ENCODE peak calls at places on chromosomes 4 and X, in eight cellular contexts. One of them, this sample, is unnamed.
A peak's percentile ranks its signal among the peaks of the same experiment; 100 is the strongest.

GRCh38 chr4:48139688-48140087 is 5.6 kb upstream of the TXK start:
- DNase-seq in progenitor cell of endocrine pancreas: no peak
- DNase-seq in breast epithelium: no peak
- DNase-seq in fibroblast of pulmonary artery: peak; percentile 47
- DNase-seq in fibroblast of the aortic adventitia: peak; percentile 32
- DNase-seq in transverse colon: no peak
- DNase-seq in coronary artery: no peak
- DNase-seq in AG09319: no peak
- DNase-seq in this sample: no peak

GRCh38 chr4:8312069-8312445 is 42.5 kb downstream of the HTRA3 start:
- DNase-seq in progenitor cell of endocrine pancreas: no peak
- DNase-seq in breast epithelium: no peak
- DNase-seq in fibroblast of pulmonary artery: no peak
- DNase-seq in fibroblast of the aortic adventitia: no peak
- DNase-seq in transverse colon: no peak
- DNase-seq in coronary artery: no peak
- DNase-seq in AG09319: no peak
- DNase-seq in this sample: no peak

GRCh38 chr4:1077711-1078477 is 35.5 kb downstream of the RNF212 start:
- DNase-seq in progenitor cell of endocrine pancreas: no peak
- DNase-seq in breast epithelium: peak; percentile 41
- DNase-seq in fibroblast of pulmonary artery: no peak
- DNase-seq in fibroblast of the aortic adventitia: no peak
- DNase-seq in transverse colon: no peak
- DNase-seq in coronary artery: no peak
- DNase-seq in AG09319: no peak
- DNase-seq in this sample: no peak

GRCh38 chrX:52082578-52082977 is 13.6 kb upstream of the MAGED4B start:
- DNase-seq in progenitor cell of endocrine pancreas: no peak
- DNase-seq in breast epithelium: no peak
- DNase-seq in fibroblast of pulmonary artery: peak; percentile 22
- DNase-seq in fibroblast of the aortic adventitia: peak; percentile 2
- DNase-seq in transverse colon: no peak
- DNase-seq in coronary artery: no peak
- DNase-seq in AG09319: no peak
- DNase-seq in this sample: no peak

GRCh38 chr4:134426821-134427220 is 225.2 kb upstream of the PABPC4L start:
- DNase-seq in progenitor cell of endocrine pancreas: no peak
- DNase-seq in breast epithelium: no peak
- DNase-seq in fibroblast of pulmonary artery: no peak
- DNase-seq in fibroblast of the aortic adventitia: no peak
- DNase-seq in transverse colon: no peak
- DNase-seq in coronary artery: no peak
- DNase-seq in AG09319: no peak
- DNase-seq in this sample: no peak

GRCh38 chr4:5747746-5748365 is 36.9 kb downstream of the EVC start:
- DNase-seq in progenitor cell of endocrine pancreas: no peak
- DNase-seq in breast epithelium: no peak
- DNase-seq in fibroblast of pulmonary artery: peak; percentile 100
- DNase-seq in fibroblast of the aortic adventitia: peak; percentile 100
- DNase-seq in transverse colon: no peak
- DNase-seq in coronary artery: peak; percentile 85
- DNase-seq in AG09319: peak; percentile 98
- DNase-seq in this sample: peak; percentile 30

GRCh38 chr4:168604496-168605373 is 107.9 kb downstream of the PALLD start:
- DNase-seq in progenitor cell of endocrine pancreas: no peak
- DNase-seq in breast epithelium: no peak
- DNase-seq in fibroblast of pulmonary artery: peak; percentile 95
- DNase-seq in fibroblast of the aortic adventitia: peak; percentile 91
- DNase-seq in transverse colon: no peak
- DNase-seq in coronary artery: no peak
- DNase-seq in AG09319: no peak
- DNase-seq in this sample: no peak

GRCh38 chrX:70755850-70756249 is 152.7 kb downstream of the TEX11 start:
- DNase-seq in progenitor cell of endocrine pancreas: no peak
- DNase-seq in breast epithelium: no peak
- DNase-seq in fibroblast of pulmonary artery: no peak
- DNase-seq in fibroblast of the aortic adventitia: no peak
- DNase-seq in transverse colon: no peak
- DNase-seq in coronary artery: no peak
- DNase-seq in AG09319: no peak
- DNase-seq in this sample: peak; percentile 73

GRCh38 chrX:9604908-9605306 is 140.0 kb downstream of the TBL1X start:
- DNase-seq in progenitor cell of endocrine pancreas: no peak
- DNase-seq in breast epithelium: no peak
- DNase-seq in fibroblast of pulmonary artery: no peak
- DNase-seq in fibroblast of the aortic adventitia: no peak
- DNase-seq in transverse colon: no peak
- DNase-seq in coronary artery: no peak
- DNase-seq in AG09319: no peak
- DNase-seq in this sample: no peak

GRCh38 chrX:78314561-78314960 is 12.8 kb downstream of the CYSLTR1 start:
- DNase-seq in progenitor cell of endocrine pancreas: no peak
- DNase-seq in breast epithelium: no peak
- DNase-seq in fibroblast of pulmonary artery: no peak
- DNase-seq in fibroblast of the aortic adventitia: no peak
- DNase-seq in transverse colon: no peak
- DNase-seq in coronary artery: no peak
- DNase-seq in AG09319: no peak
- DNase-seq in this sample: no peak

GRCh38 chrX:65528705-65529340 is 5.8 kb downstream of the LAS1L start:
- DNase-seq in progenitor cell of endocrine pancreas: peak; percentile 37
- DNase-seq in breast epithelium: no peak
- DNase-seq in fibroblast of pulmonary artery: peak; percentile 37
- DNase-seq in fibroblast of the aortic adventitia: peak; percentile 32
- DNase-seq in transverse colon: peak; percentile 60
- DNase-seq in coronary artery: no peak
- DNase-seq in AG09319: no peak
- DNase-seq in this sample: no peak

GRCh38 chr4:16636911-16637630 is 261.4 kb downstream of the LDB2 start:
- DNase-seq in progenitor cell of endocrine pancreas: no peak
- DNase-seq in breast epithelium: no peak
- DNase-seq in fibroblast of pulmonary artery: no peak
- DNase-seq in fibroblast of the aortic adventitia: peak; percentile 16
- DNase-seq in transverse colon: no peak
- DNase-seq in coronary artery: no peak
- DNase-seq in AG09319: no peak
- DNase-seq in this sample: no peak

GRCh38 chr4:16641971-16642370 is 256.5 kb downstream of the LDB2 start:
- DNase-seq in progenitor cell of endocrine pancreas: no peak
- DNase-seq in breast epithelium: no peak
- DNase-seq in fibroblast of pulmonary artery: peak; percentile 57
- DNase-seq in fibroblast of the aortic adventitia: peak; percentile 86
- DNase-seq in transverse colon: no peak
- DNase-seq in coronary artery: no peak
- DNase-seq in AG09319: no peak
- DNase-seq in this sample: no peak

GRCh38 chr4:16643852-16644251 is 254.6 kb downstream of the LDB2 start:
- DNase-seq in progenitor cell of endocrine pancreas: no peak
- DNase-seq in breast epithelium: no peak
- DNase-seq in fibroblast of pulmonary artery: no peak
- DNase-seq in fibroblast of the aortic adventitia: no peak
- DNase-seq in transverse colon: no peak
- DNase-seq in coronary artery: no peak
- DNase-seq in AG09319: no peak
- DNase-seq in this sample: no peak

GRCh38 chr4:16646459-16646858 is 252.0 kb downstream of the LDB2 start:
- DNase-seq in progenitor cell of endocrine pancreas: no peak
- DNase-seq in breast epithelium: no peak
- DNase-seq in fibroblast of pulmonary artery: no peak
- DNase-seq in fibroblast of the aortic adventitia: no peak
- DNase-seq in transverse colon: no peak
- DNase-seq in coronary artery: no peak
- DNase-seq in AG09319: no peak
- DNase-seq in this sample: no peak

DNA sequence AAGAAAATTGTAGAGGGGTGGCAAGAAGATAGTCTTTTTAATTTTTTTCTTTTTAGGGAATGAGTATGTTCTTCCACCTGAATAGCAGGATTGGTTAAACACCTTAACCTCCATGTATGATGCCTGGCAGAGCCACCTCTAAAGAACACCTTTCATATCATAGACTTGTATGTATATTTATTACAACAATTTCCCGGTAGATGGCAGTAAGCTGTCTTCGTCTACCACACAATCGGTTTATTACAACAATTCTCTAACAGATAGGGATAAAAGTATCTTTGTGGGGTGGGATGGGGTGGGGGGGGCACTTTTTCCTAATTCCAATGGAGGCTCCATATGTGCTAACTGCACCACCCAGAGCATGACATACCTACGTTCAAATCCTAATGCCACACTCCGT is 255.5 kb downstream of the LDB2 start:
- DNase-seq in progenitor cell of endocrine pancreas: no peak
- DNase-seq in breast epithelium: no peak
- DNase-seq in fibroblast of pulmonary artery: no peak
- DNase-seq in fibroblast of the aortic adventitia: peak; percentile 36
- DNase-seq in transverse colon: no peak
- DNase-seq in coronary artery: no peak
- DNase-seq in AG09319: no peak
- DNase-seq in this sample: no peak
- TF ChIP-seq CTCF in progenitor cell of endocrine pancreas: no peak
- TF ChIP-seq CTCF in breast epithelium: no peak
- TF ChIP-seq CTCF in fibroblast of pulmonary artery: peak; percentile 5
- TF ChIP-seq CTCF in fibroblast of the aortic adventitia: peak; percentile 6
- TF ChIP-seq CTCF in transverse colon: no peak
- TF ChIP-seq CTCF in coronary artery: no peak
- TF ChIP-seq CTCF in AG09319: no peak
- TF ChIP-seq CTCF in this sample: no peak

GRCh38 chr4:99117876-99118693 is 26.0 kb downstream of the ADH4 start:
- DNase-seq in progenitor cell of endocrine pancreas: no peak
- DNase-seq in breast epithelium: no peak
- DNase-seq in fibroblast of pulmonary artery: peak; percentile 55
- DNase-seq in fibroblast of the aortic adventitia: peak; percentile 68
- DNase-seq in transverse colon: no peak
- DNase-seq in coronary artery: no peak
- DNase-seq in AG09319: no peak
- DNase-seq in this sample: no peak
- TF ChIP-seq CTCF in progenitor cell of endocrine pancreas: peak; percentile 38
- TF ChIP-seq CTCF in breast epithelium: no peak
- TF ChIP-seq CTCF in fibroblast of pulmonary artery: peak; percentile 44
- TF ChIP-seq CTCF in fibroblast of the aortic adventitia: peak; percentile 43
- TF ChIP-seq CTCF in transverse colon: no peak
- TF ChIP-seq CTCF in coronary artery: no peak
- TF ChIP-seq CTCF in AG09319: peak; percentile 20
- TF ChIP-seq CTCF in this sample: peak; percentile 54

DNA sequence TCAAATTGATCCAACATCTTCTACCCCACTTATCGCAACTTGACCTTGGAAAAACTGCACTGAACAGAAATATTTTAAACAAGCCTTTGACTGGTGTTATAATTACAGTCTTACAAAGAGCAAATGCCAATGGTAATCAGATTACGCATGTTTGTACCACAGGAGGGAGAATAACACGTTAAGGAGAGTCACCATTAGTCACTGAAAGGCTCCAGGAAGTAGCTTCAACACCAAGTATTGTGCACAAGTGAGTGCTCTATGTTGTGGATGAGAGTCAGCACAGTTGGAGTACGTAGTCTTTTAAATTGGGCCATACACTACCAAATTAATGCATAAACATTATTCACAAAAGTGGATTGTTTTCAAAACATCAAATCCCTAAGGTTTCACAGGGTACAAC is 1081.5 kb upstream of the TENM3 start:
- DNase-seq in progenitor cell of endocrine pancreas: no peak
- DNase-seq in breast epithelium: no peak
- DNase-seq in fibroblast of pulmonary artery: no peak
- DNase-seq in fibroblast of the aortic adventitia: no peak
- DNase-seq in transverse colon: no peak
- DNase-seq in coronary artery: no peak
- DNase-seq in AG09319: no peak
- DNase-seq in this sample: no peak
- TF ChIP-seq CTCF in progenitor cell of endocrine pancreas: no peak
- TF ChIP-seq CTCF in breast epithelium: no peak
- TF ChIP-seq CTCF in fibroblast of pulmonary artery: no peak
- TF ChIP-seq CTCF in fibroblast of the aortic adventitia: no peak
- TF ChIP-seq CTCF in transverse colon: no peak
- TF ChIP-seq CTCF in coronary artery: no peak
- TF ChIP-seq CTCF in AG09319: no peak
- TF ChIP-seq CTCF in this sample: no peak

GRCh38 chrX:152307936-152308335 is 143.2 kb downstream of the GABRA3 start:
- DNase-seq in progenitor cell of endocrine pancreas: no peak
- DNase-seq in breast epithelium: no peak
- DNase-seq in fibroblast of pulmonary artery: no peak
- DNase-seq in fibroblast of the aortic adventitia: no peak
- DNase-seq in transverse colon: no peak
- DNase-seq in coronary artery: no peak
- DNase-seq in AG09319: no peak
- DNase-seq in this sample: no peak

GRCh38 chrX:152313529-152314302 is 137.4 kb downstream of the GABRA3 start:
- DNase-seq in progenitor cell of endocrine pancreas: no peak
- DNase-seq in breast epithelium: no peak
- DNase-seq in fibroblast of pulmonary artery: no peak
- DNase-seq in fibroblast of the aortic adventitia: no peak
- DNase-seq in transverse colon: no peak
- DNase-seq in coronary artery: no peak
- DNase-seq in AG09319: no peak
- DNase-seq in this sample: no peak
- TF ChIP-seq CTCF in progenitor cell of endocrine pancreas: no peak
- TF ChIP-seq CTCF in breast epithelium: no peak
- TF ChIP-seq CTCF in fibroblast of pulmonary artery: no peak
- TF ChIP-seq CTCF in fibroblast of the aortic adventitia: no peak
- TF ChIP-seq CTCF in transverse colon: no peak
- TF ChIP-seq CTCF in coronary artery: no peak
- TF ChIP-seq CTCF in AG09319: no peak
- TF ChIP-seq CTCF in this sample: no peak

DNA sequence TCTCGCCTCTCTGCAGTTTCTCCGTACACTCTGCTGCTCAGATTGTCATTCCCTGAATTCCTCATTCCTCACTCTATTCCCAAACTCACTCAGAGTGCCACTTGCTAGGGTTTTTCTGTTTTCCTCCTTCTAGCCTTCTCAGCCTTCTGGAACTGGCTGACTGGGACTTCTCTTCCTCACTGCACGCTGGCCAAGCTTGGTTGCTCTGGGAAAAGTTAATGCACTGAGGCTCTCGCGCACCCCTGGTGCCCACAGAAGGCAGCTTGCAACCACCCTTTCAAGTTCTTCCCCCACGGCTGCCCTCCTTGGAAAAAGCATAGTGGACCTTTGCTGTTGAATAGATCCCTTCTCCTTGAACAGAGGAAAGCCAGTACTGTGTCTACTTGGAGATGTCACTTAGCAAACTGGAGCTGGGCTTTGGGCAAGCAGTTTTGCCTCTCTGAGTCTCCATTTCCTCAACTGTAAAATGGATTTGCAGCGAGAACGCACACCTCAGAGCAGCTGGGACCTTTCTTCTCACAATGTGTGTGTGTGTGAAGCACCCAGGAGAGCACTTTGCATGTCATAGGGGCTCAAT is 6.0 kb upstream of the CCKAR start:
- DNase-seq in progenitor cell of endocrine pancreas: no peak
- DNase-seq in breast epithelium: no peak
- DNase-seq in fibroblast of pulmonary artery: no peak
- DNase-seq in fibroblast of the aortic adventitia: no peak
- DNase-seq in transverse colon: no peak
- DNase-seq in coronary artery: no peak
- DNase-seq in AG09319: no peak
- DNase-seq in this sample: peak; percentile 34
- TF ChIP-seq CTCF in progenitor cell of endocrine pancreas: no peak
- TF ChIP-seq CTCF in breast epithelium: no peak
- TF ChIP-seq CTCF in fibroblast of pulmonary artery: no peak
- TF ChIP-seq CTCF in fibroblast of the aortic adventitia: peak; percentile 37
- TF ChIP-seq CTCF in transverse colon: no peak
- TF ChIP-seq CTCF in coronary artery: no peak
- TF ChIP-seq CTCF in AG09319: no peak
- TF ChIP-seq CTCF in this sample: no peak